ENCODE peak calls at places on chromosomes 12 and 14, in four cellular contexts. O, K, Q and I are unnamed samples.

GRCh38 chr14:33646692-33647260 is 304.1 kb downstream of the EGLN3 start:
- DNase-seq in O (no peak), K (no peak), Q (no peak), I (no peak)

GRCh38 chr12:57126061-57126460 is 2.2 kb upstream of the LRP1 start:
- DNase-seq in O (peak), K (no peak), Q (no peak), I (no peak)

GRCh38 chr14:64639340-64639821 is 64.8 kb upstream of the PLEKHG3 start:
- DNase-seq in O (no peak), K (no peak), Q (no peak), I (no peak)

GRCh38 chr12:52149651-52150241 is 42.1 kb downstream of the KRT80 start:
- DNase-seq in O (no peak), K (no peak), Q (no peak), I (peak)

GRCh38 chr12:112219195-112219594 is 93.8 kb downstream of the TRAFD1 start:
- DNase-seq in O (no peak), K (no peak), Q (no peak), I (no peak)

GRCh38 chr12:75623631-75624118 is 112.3 kb upstream of the KRR1 start:
- DNase-seq in O (no peak), K (no peak), Q (peak), I (no peak)

GRCh38 chr12:123050331-123050809 is 69.9 kb downstream of the ARL6IP4 start:
- DNase-seq in O (no peak), K (no peak), Q (no peak), I (peak)

GRCh38 chr14:101444116-101444515 is 117.2 kb upstream of the DIO3 start:
- DNase-seq in O (no peak), K (no peak), Q (no peak), I (no peak)

GRCh38 chr14:62694075-62694474 is 351.2 kb downstream of the KCNH5 start:
- DNase-seq in O (no peak), K (no peak), Q (no peak), I (no peak)

GRCh38 chr12:22100952-22101748 is 55.1 kb downstream of the CMAS start:
- DNase-seq in O (peak), K (peak), Q (peak), I (no peak)

GRCh38 chr12:19574606-19575005 is 135.3 kb downstream of the AEBP2 start:
- DNase-seq in O (no peak), K (no peak), Q (no peak), I (no peak)

GRCh38 chr12:49664591-49665146 is 41.3 kb downstream of the PRPF40B start:
- DNase-seq in O (no peak), K (no peak), Q (no peak), I (no peak)

GRCh38 chr14:68446243-68447040 is 346.4 kb downstream of the ZFP36L1 start:
- DNase-seq in O (no peak), K (no peak), Q (no peak), I (no peak)

GRCh38 chr12:77325505-77325904 is 260.1 kb upstream of the E2F7 start:
- DNase-seq in O (no peak), K (no peak), Q (no peak), I (no peak)

GRCh38 chr12:89324437-89324836 is 27.9 kb downstream of the DUSP6 start:
- DNase-seq in O (no peak), K (no peak), Q (no peak), I (no peak)

GRCh38 chr12:88600272-88600671 is 20.0 kb upstream of the KITLG start:
- DNase-seq in O (no peak), K (no peak), Q (no peak), I (no peak)

GRCh38 chr12:34298971-34299801 is 276.9 kb downstream of the ALG10 start:
- DNase-seq in O (no peak), K (no peak), Q (no peak), I (no peak)

GRCh38 chr12:60101715-60102114 is 505.9 kb downstream of the SLC16A7 start:
- DNase-seq in O (no peak), K (no peak), Q (no peak), I (no peak)

GRCh38 chr12:20646239-20646827 is 48.8 kb upstream of the SLCO1C1 start:
- DNase-seq in O (no peak), K (no peak), Q (peak), I (no peak)

DNA sequence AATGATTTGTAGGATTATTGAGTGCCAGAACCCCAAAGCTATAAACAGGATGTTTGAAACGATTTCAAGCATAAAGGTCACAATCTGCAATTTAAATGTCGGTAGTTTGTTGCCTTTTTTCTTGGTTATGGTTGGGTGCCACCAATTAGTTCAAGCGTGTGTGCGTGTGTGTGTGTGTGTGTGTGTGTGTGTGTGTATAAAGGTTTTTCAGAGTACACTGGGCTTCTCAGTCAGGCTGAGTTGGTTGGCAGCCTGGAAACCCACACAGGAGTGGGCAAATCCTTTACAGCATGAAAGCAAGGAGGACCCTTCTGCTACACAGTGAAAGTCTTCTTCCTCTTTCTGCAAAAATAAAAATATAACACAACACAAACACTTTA is 13.4 kb upstream of the WSCD2 start:
- DNase-seq in O (no peak), K (no peak), Q (no peak), I (no peak)
- TF ChIP-seq POLR2AphosphoS5 in O (no peak), K (no peak), Q (no peak), I (no peak)

GRCh38 chr12:13011098-13011497 is 11.0 kb upstream of the HEBP1 start:
- DNase-seq in O (no peak), K (no peak), Q (no peak), I (no peak)

GRCh38 chr12:13007496-13008233 is 7.6 kb upstream of the HEBP1 start:
- DNase-seq in O (no peak), K (no peak), Q (no peak), I (no peak)

GRCh38 chr12:13004986-13005385 is 4.9 kb upstream of the HEBP1 start:
- DNase-seq in O (no peak), K (no peak), Q (no peak), I (no peak)

GRCh38 chr12:13005649-13006048 is 5.6 kb upstream of the HEBP1 start:
- DNase-seq in O (no peak), K (no peak), Q (no peak), I (no peak)

DNA sequence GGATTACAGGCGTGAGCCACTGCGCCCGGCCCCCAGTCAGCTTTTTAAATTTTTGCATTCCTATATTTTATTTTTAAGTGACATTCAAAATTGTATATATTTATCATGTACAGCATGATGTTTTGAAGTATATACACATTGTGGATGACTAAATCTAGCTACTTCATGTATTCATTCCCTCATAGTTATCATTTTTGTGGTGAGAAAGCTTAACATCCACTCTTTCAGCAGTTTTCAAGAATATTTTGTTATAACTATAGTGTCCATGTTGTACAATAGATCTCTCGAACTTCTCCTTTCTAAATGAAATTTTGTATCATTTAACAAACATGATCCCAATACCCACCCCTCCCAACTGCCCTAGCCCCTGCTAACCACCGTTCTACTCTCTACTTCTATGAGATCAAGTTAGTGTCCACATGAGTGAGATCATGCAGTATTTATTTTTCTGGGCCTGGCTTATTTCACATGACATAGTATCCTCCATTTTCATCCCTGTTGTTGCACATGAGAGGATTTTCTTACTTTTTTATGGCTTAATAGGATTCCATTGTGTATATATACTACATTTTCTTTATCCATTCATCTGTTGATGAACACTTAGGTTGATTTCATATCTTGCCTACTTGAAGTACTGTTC is 8.8 kb upstream of the HEBP1 start:
- DNase-seq in O (no peak), K (no peak), Q (no peak), I (no peak)
- TF ChIP-seq CTCF in O (no peak), K (no peak), Q (no peak), I (no peak)

GRCh38 chr14:74649673-74650072 is 37.6 kb upstream of the LTBP2 start:
- DNase-seq in O (no peak), K (no peak), Q (no peak), I (no peak)

GRCh38 chr14:74653386-74654138 is 41.5 kb upstream of the LTBP2 start:
- DNase-seq in O (no peak), K (no peak), Q (no peak), I (no peak)

GRCh38 chr14:74652541-74652940 is 40.5 kb upstream of the LTBP2 start:
- DNase-seq in O (no peak), K (no peak), Q (no peak), I (no peak)

GRCh38 chr14:74649167-74649566 is 37.1 kb upstream of the LTBP2 start:
- DNase-seq in O (no peak), K (no peak), Q (no peak), I (no peak)

DNA sequence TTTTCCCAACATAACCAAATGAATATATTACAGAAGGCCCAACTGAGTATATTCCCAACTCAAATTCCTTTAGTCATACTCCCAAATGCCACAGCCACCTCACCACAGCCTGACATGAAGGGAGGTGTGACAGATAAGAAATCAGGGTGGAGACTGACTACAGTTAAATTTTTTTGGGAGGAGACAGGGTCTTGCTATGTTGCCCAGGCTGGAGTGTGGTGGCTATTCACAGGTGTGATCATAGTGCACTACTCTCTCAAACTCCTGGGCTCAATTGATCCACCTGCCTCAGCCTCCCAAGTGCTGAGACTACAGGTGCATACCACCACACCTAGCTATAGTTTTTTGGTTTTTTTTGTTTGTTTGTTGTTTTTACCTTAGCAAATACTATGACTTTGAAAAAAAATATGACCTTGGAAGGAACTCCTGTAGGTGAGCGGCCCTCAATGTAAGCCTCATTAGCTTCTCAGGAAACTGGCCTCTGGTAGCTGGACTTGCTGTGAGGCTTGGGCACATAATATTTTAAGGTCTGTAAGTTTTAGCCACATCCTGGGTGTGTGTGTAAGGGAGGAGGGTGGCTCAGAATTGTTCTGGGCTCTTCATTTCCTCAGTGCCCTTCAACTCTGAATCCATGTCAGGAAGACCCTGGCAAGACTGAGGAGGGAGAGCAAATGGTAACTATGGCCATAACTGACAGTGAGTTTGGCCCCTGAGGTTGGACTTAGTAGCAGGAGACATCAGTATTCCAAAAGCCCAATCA is 39.1 kb upstream of the LTBP2 start:
- DNase-seq in O (no peak), K (no peak), Q (no peak), I (no peak)
- TF ChIP-seq POLR2AphosphoS5 in O (no peak), K (no peak), Q (no peak), I (no peak)

GRCh38 chr14:86961106-86961716 is 1031.8 kb downstream of the GALC start:
- DNase-seq in O (no peak), K (no peak), Q (no peak), I (no peak)
- TF ChIP-seq CTCF in O (no peak), K (peak), Q (no peak), I (no peak)

GRCh38 chr14:77100961-77101360 is 2.9 kb downstream of the CIPC start:
- DNase-seq in O (no peak), K (no peak), Q (no peak), I (no peak)

GRCh38 chr14:77097689-77098469 is at the start of gene CIPC:
- DNase-seq in O (peak), K (peak), Q (peak), I (peak)

GRCh38 chr14:77097006-77097688 is 911 bp upstream of the CIPC start:
- DNase-seq in O (no peak), K (no peak), Q (no peak), I (no peak)

GRCh38 chr14:77099425-77100167 is 1.5 kb downstream of the CIPC start:
- DNase-seq in O (no peak), K (no peak), Q (no peak), I (no peak)

DNA sequence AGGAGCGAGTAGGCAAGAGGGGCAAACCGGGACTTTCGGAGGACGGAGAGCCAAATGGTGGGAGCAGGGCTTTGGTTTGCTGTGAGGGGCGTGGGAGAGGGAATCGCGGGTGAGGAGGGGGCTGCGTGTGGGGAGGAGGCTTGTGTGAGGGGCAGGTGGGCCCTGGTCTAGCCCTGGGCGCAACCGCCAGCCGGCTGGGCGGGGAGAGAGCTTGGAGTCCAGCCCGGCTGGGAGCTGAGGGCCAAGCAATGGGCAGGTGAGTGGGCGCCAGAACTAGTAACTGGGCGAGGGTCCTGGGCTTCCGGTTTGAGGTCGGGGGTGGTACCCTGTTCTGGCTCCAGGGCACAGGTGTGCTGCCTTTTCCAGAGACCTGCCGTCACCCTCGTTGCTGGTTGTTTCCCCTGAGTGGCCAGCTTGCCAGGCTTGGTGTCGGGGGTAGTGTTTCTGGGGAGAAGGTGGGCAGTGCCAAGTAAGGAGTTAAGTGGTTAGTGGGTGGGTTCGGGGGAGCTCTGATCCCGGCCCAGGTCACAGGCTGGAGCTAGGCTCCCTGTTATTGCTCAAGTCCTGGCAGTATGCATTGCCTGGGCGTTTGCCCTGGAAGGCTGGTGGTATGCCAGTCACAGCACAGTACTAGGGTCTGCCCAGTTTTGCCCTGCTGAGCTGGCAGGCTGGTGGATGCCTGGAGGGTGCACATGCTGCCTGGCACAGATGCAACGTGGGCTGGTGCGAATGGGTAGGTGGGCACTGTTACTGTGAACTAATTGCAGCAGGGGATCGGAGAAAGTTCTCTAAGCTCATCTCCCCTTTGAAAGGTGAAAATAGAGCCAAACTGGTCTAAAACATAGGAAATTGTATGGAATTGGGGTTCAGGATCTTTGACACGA is 654 bp downstream of the CIPC start:
- DNase-seq in O (peak), K (no peak), Q (no peak), I (peak)
- TF ChIP-seq POLR2AphosphoS5 in O (no peak), K (no peak), Q (no peak), I (peak)

GRCh38 chr12:30463636-30464035 is 232.0 kb downstream of the IPO8 start:
- DNase-seq in O (no peak), K (no peak), Q (no peak), I (no peak)

GRCh38 chr12:30461011-30461670 is 234.5 kb downstream of the IPO8 start:
- DNase-seq in O (no peak), K (no peak), Q (no peak), I (no peak)

GRCh38 chr12:30458453-30458852 is 237.2 kb downstream of the IPO8 start:
- DNase-seq in O (no peak), K (no peak), Q (no peak), I (no peak)

GRCh38 chr12:30462249-30462648 is 233.4 kb downstream of the IPO8 start:
- DNase-seq in O (no peak), K (no peak), Q (no peak), I (no peak)

DNA sequence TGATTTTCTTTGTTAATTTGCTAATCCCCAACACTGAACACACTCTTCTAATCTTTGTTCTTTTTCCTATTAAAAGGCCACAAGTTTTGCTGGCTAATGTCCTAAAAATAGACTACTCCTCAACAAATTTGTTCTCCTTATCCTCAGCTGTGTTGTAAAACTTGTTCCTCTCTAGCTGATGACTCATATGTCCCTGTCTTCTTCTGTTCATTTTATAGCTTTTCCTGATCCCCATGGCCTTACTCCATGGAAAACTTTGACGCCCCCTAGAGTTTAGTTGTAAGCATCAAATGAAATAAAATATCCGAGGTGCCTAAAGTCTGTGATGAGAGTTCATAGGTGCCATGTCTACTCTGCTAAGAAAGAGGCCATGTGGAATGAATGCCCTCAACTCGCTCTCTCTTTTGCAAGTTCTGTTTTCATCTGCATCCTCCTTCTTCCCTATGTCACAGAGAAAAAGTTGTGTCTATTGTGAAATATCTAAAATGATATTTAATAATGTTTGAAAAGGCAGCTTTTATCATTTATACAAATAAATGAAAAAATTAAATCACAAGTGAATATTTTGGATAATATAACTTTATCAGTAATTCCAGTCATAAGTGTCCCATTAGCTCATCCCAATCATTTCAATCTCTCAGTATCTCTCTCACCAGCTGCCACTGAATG is 237.9 kb downstream of the IPO8 start:
- DNase-seq in O (no peak), K (no peak), Q (peak), I (no peak)
- TF ChIP-seq CTCF in O (no peak), K (peak), Q (peak), I (no peak)

DNA sequence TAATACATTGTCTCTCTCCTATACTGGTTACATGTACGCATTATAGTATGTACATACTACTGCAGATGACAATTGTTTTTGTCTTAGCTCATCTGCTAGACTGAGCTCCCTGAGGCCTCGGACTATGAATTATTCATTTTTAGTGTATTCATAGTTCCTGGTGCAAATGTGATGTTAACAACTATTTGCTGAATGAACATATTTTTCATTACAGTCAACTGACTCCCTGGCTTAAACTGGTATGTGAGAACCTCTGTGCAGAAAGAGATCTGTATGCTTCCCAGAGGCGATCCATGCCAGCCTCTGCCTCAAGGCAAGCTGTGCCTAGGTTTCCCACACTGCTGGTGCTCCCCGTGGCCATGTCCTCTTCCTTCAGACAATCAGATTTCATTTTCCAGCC is 91.9 kb upstream of the PARP11 start:
- DNase-seq in O (no peak), K (no peak), Q (no peak), I (no peak)
- TF ChIP-seq POLR2AphosphoS5 in O (no peak), K (no peak), Q (no peak), I (no peak)

DNA sequence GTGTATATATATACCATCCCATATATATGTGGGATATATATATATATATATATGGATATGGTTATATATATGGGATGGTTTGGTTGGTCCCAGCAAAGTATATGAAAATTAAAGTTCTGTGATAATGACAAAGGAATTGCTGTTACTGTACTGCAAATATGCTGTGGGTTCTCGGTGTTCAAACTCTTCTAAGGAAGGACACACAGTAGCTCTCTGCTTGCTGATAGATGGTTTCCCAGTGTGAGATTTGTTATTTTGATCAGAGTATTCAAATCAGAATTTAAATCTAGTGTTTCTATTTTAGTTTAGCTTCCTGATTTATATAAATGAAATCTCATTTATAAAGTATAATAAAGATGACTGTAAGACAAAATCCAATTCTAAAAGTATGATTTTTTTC is 19.7 kb downstream of the SLC35E3 start:
- DNase-seq in O (no peak), K (no peak), Q (no peak), I (no peak)
- TF ChIP-seq CTCF in O (no peak), K (no peak), Q (no peak), I (no peak)